ENCODE peak calls at places on chromosomes 12 and 14, in five cellular contexts. N is stimulated activated naive B cell treated with anti-CD40 and anti-IgM and Interleukin-4, amounts not matched to agents 10 μg/mL and 1 μg/mL and 100 μg/mL, for 72 hours; Y is anterior cingulate cortex; X is glutamatergic neuron; B is lower lobe of right lung. J is an unnamed sample.

GRCh38 chr14:72714871-72715214 is 179.1 kb downstream of the DPF3 start:
- DNase-seq in B (no peak), Y (no peak), N (no peak), X (no peak), J (no peak)

GRCh38 chr12:102696045-102696444 is 215.7 kb upstream of the IGF1 start:
- DNase-seq in N (no peak), B (no peak), Y (no peak), X (no peak), J (no peak)

GRCh38 chr14:74963178-74963704 is 7.8 kb upstream of the PGF start:
- DNase-seq in N (no peak), X (no peak), Y (no peak), B (no peak), J (no peak)

GRCh38 chr12:25501565-25501964 is 51.5 kb downstream of the LMNTD1 start:
- DNase-seq in X (no peak), Y (no peak), N (no peak), B (no peak), J (no peak)

GRCh38 chr12:56522486-56523193 is 1.0 kb downstream of the RBMS2 start:
- DNase-seq in X (no peak), Y (no peak), N (no peak), B (no peak), J (peak; percentile 27)

GRCh38 chr12:117580718-117581062 is 219.3 kb upstream of the NOS1 start:
- DNase-seq in B (no peak), N (no peak), Y (no peak), X (peak; percentile 71), J (peak; percentile 89)

GRCh38 chr12:46133751-46134150 is 135.1 kb downstream of the SLC38A1 start:
- DNase-seq in B (no peak), N (no peak), Y (no peak), X (no peak), J (no peak)

GRCh38 chr12:48882325-48882687 is 16.6 kb upstream of the RND1 start:
- DNase-seq in Y (no peak), X (no peak), N (no peak), B (no peak), J (no peak)

GRCh38 chr12:124466200-124467128 is 100.9 kb downstream of the NCOR2 start:
- DNase-seq in Y (no peak), X (no peak), N (peak; percentile 86), B (peak; percentile 74), J (no peak)

GRCh38 chr12:13252616-13253015 is 56.1 kb downstream of the EMP1 start:
- DNase-seq in Y (no peak), N (no peak), B (no peak), X (no peak), J (no peak)

GRCh38 chr14:22887990-22888378 is 5.0 kb downstream of the REM2 start:
- DNase-seq in N (peak; percentile 79), B (no peak), X (peak; percentile 82), Y (no peak), J (peak; percentile 32)

GRCh38 chr14:88868558-88869159 is 44.2 kb downstream of the TTC8 start:
- DNase-seq in N (no peak), Y (no peak), B (no peak), X (no peak), J (no peak)

GRCh38 chr14:58747181-58747580 is 109.4 kb downstream of the DACT1 start:
- DNase-seq in B (peak; percentile 77), Y (no peak), N (no peak), X (no peak), J (no peak)

GRCh38 chr12:59234391-59234790 is 314.1 kb upstream of the LRIG3 start:
- DNase-seq in N (no peak), B (no peak), X (no peak), Y (no peak), J (no peak)

GRCh38 chr12:90102957-90103652 is 394.5 kb upstream of the ATP2B1 start:
- DNase-seq in N (peak; percentile 5), Y (no peak), X (no peak), B (no peak), J (peak; percentile 21)

GRCh38 chr14:77181603-77182437 is at the start of gene TMEM63C:
- DNase-seq in B (no peak), X (peak; percentile 86), N (peak; percentile 85), Y (peak; percentile 68), J (peak; percentile 20)

J was measured in K562.